ENCODE peak calls at places on chromosomes 5 and 9, in five cellular contexts. I, Q, U, O and W are unnamed samples.

GRCh38 chr9:129591916-129592315 is 29.0 kb downstream of the C9orf50 start:
- DNase-seq in I (no peak), Q (no peak), U (no peak), O (no peak), W (no peak)

GRCh38 chr5:107228237-107228636 is 442.5 kb downstream of the EFNA5 start:
- DNase-seq in I (no peak), Q (no peak), U (no peak), O (no peak), W (no peak)

GRCh38 chr5:77167695-77168111 is 42.8 kb upstream of the PDE8B start:
- DNase-seq in I (no peak), Q (peak), U (no peak), O (no peak), W (no peak)

GRCh38 chr9:77944556-77945261 is 86.9 kb downstream of the GNAQ start:
- DNase-seq in I (no peak), Q (no peak), U (no peak), O (peak), W (peak)

GRCh38 chr5:178069909-178070308 is 43.4 kb upstream of the N4BP3 start:
- DNase-seq in I (no peak), Q (peak), U (no peak), O (peak), W (peak)

GRCh38 chr9:130894546-130894945 is 2.1 kb downstream of the QRFP start:
- DNase-seq in I (no peak), Q (no peak), U (no peak), O (no peak), W (no peak)

GRCh38 chr5:35087971-35088370 is 40.2 kb upstream of the AGXT2 start:
- DNase-seq in I (no peak), Q (no peak), U (peak), O (no peak), W (no peak)

GRCh38 chr9:78566948-78567675 is 270.2 kb downstream of the PSAT1 start:
- DNase-seq in I (no peak), Q (no peak), U (no peak), O (no peak), W (no peak)

GRCh38 chr5:146703899-146704298 is 174.7 kb downstream of the PPP2R2B start:
- DNase-seq in I (no peak), Q (no peak), U (no peak), O (peak), W (no peak)

GRCh38 chr9:11874414-11874813 is 818.8 kb upstream of the TYRP1 start:
- DNase-seq in I (no peak), Q (no peak), U (no peak), O (no peak), W (no peak)

GRCh38 chr9:108443278-108443633 is 412.5 kb downstream of the ACTL7B start:
- DNase-seq in I (no peak), Q (no peak), U (no peak), O (no peak), W (no peak)

GRCh38 chr5:135535820-135536801 is at the start of gene NEUROG1:
- DNase-seq in I (no peak), Q (no peak), U (no peak), O (no peak), W (no peak)

GRCh38 chr5:79518718-79519117 is 4.8 kb upstream of the HOMER1 start:
- DNase-seq in I (no peak), Q (no peak), U (no peak), O (no peak), W (no peak)

GRCh38 chr5:93294184-93294583 is 286.8 kb downstream of the NR2F1-AS1 start:
- DNase-seq in I (no peak), Q (no peak), U (no peak), O (no peak), W (no peak)

GRCh38 chr5:32471784-32472183 is 27.2 kb upstream of the ZFR start:
- DNase-seq in I (no peak), Q (no peak), U (no peak), O (no peak), W (peak)
- TF ChIP-seq CTCF in I (no peak), Q (no peak), U (peak), O (no peak), W (no peak)

DNA sequence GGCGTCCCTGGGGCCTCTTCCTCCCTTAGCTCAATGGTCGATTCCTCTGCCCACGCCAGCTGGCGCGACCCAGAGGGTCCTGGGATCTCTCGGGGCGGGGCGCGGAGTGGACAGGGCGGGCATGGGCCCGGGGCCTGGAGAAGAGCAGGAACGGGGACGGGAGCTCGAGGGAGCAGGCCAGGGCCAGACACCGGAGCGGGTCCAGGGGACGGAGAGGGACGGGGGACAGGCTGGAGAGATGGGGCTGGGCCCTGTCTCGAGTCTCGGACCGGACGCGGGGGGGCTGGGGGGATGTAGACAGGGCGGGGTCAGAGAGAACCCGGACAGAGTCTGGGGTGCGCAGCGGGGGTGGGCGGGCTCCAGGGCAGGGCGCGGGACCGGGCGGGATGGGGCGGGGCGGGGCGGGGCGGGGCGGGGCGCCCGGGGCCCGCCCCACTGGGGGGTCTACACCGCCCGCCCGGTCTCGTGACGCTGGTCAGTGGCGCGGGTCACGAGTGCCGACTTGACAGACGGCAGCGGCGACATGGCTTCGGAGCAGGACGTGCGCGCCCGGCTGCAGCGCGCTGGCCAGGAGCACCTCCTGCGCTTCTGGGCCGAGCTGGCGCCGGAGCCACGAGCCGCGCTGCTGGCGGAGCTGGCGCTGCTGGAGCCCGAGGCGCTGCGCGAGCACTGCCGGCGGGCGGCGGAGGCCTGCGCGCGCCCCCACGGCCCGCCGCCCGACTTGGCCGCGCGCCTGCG is at the start of gene UAP1L1:
- DNase-seq in I (peak), Q (no peak), U (peak), O (peak), W (peak)
- TF ChIP-seq POLR2A in I (peak), Q (no peak), U (peak), O (peak), W (peak)

DNA sequence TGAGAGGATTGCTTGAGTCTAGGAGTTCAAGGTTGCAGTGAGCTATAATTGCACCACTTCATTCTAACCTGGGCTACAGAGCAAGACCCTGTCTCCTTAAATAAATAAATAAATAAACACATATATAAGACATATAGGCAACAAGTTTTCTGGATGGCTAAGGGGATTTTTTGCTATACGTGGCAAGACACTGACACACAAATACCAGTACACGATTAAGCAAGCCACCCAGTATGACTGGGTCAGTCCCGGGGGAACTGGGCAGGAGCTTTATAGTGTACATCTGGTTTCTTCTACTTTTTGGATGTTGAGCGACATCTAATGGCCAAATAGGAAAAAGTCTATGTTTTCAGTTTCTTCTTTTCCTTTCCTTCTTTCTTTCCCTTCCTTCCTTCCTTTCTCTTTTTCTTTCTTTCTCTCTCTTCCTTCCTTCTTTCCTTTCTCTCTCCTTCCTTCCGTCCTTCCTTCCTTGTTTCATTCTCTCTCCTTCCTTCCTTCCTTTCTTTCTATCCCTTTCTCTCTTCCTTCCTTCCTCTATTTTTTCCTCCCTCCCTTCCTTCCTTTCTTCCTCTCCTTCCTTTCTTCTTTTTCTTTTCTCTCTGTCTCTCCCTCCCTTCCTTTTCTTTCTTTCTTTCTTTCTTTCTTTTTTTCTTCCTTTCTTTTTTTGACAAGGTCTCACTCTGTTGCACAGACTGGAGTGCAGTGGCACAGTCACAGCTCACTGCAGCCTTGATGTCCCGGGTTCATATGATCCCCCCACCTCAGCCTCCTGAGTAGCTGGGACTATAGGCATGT is 47.0 kb upstream of the PLIN2 start:
- DNase-seq in I (peak), Q (peak), U (peak), O (peak), W (peak)
- TF ChIP-seq CTCF in I (no peak), Q (peak), U (peak), O (peak), W (peak)

GRCh38 chr5:154714271-154714986 is 40.7 kb upstream of the LARP1 start:
- DNase-seq in I (no peak), Q (no peak), U (no peak), O (peak), W (peak)
- TF ChIP-seq POLR2A in I (no peak), Q (no peak), U (no peak), O (no peak), W (no peak)

GRCh38 chr5:151682240-151682639 is 4.5 kb downstream of the SPARC start:
- DNase-seq in I (no peak), Q (no peak), U (no peak), O (no peak), W (no peak)
- TF ChIP-seq CTCF in I (no peak), Q (no peak), U (no peak), O (no peak), W (no peak)

GRCh38 chr9:125409637-125410521 is 148.3 kb downstream of the GAPVD1 start:
- DNase-seq in I (no peak), Q (peak), U (no peak), O (no peak), W (peak)

GRCh38 chr9:125409217-125409636 is 147.6 kb downstream of the GAPVD1 start:
- DNase-seq in I (no peak), Q (no peak), U (no peak), O (no peak), W (peak)

GRCh38 chr9:125406812-125407087 is 145.1 kb downstream of the GAPVD1 start:
- DNase-seq in I (no peak), Q (no peak), U (no peak), O (no peak), W (no peak)

GRCh38 chr9:125407432-125407973 is 145.9 kb downstream of the GAPVD1 start:
- DNase-seq in I (no peak), Q (no peak), U (no peak), O (no peak), W (no peak)

DNA sequence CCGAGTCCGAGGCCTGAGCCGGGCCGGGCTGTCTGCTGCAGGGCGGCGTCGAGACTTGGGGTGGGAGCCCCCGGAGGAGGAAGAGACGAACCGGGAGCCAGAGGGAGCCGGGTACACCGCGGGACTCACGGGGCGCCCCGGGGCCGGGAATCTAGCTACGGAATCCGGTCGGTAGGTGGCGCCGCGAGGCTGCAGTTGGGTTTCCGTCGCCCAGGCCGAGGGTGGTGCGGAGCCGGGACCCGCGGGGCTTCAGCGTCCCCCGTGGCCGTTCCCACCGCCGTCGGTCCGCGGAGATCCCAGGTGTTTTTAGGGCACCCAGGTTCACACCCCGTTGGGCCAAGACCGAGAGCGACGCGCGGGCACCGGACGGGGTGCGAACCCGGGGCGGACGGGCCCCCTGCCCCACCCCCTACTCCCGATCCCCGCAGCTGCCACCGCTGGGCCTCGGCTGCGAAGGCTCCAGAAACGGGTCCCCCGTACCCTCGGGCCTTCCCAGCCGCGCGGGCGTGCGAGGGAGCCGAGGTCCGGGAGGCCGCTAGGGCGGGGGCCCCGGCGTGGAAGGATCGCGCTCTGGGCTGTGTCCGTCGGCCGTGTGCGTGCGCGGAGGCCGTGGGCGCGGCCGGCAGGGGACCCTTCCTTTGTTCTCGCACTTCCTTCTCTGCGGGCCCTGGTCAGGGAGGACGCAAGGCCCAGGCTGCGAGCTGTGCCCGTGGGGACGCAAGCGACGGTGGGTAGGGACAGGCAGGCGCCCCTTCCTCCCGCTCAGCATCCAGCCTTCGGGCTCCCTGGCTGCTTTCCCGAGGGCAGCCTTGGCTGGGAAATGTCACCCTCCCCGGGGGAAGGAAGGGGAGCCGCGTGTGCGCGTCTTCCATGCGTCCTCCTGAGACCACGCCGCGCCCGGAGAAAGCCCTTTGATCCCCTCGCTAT is 146.6 kb downstream of the GAPVD1 start:
- DNase-seq in I (peak), Q (peak), U (peak), O (peak), W (peak)
- TF ChIP-seq POLR2A in I (no peak), Q (no peak), U (no peak), O (no peak), W (no peak)

DNA sequence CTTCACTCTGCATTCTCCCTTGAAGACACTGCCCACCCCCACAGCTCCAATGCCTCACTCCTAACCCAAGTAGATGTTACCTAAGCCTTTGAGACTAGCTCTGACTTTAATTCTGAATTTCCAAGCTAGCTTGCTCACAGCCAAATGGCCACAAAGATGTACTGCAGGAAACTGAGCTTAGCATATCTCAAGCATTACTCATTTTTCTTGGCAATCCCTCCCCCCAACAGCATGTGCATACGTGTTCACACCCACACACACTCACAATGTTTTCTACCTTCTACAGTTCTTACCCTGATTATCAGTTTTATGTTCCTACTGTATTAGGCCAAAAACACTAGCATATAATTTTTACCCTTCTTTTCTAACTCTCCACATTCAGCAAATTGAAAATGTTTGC is 13.7 kb upstream of the GRIA1 start:
- DNase-seq in I (no peak), Q (no peak), U (no peak), O (peak), W (no peak)
- TF ChIP-seq CTCF in I (no peak), Q (no peak), U (no peak), O (no peak), W (no peak)

GRCh38 chr9:135255033-135255842 is 167.8 kb downstream of the OLFM1 start:
- DNase-seq in I (no peak), Q (no peak), U (peak), O (no peak), W (no peak)

GRCh38 chr9:135254176-135255032 is 166.9 kb downstream of the OLFM1 start:
- DNase-seq in I (no peak), Q (no peak), U (peak), O (no peak), W (no peak)

GRCh38 chr9:135252980-135253304 is 165.5 kb downstream of the OLFM1 start:
- DNase-seq in I (no peak), Q (no peak), U (no peak), O (no peak), W (no peak)

GRCh38 chr9:135251996-135252760 is 164.7 kb downstream of the OLFM1 start:
- DNase-seq in I (no peak), Q (no peak), U (no peak), O (no peak), W (no peak)

GRCh38 chr9:135253305-135254004 is 166.0 kb downstream of the OLFM1 start:
- DNase-seq in I (no peak), Q (no peak), U (peak), O (no peak), W (peak)
- TF ChIP-seq POLR2A in I (no peak), Q (no peak), U (no peak), O (no peak), W (no peak)

GRCh38 chr5:26009742-26010141 is 1028.6 kb downstream of the CDH9 start:
- DNase-seq in I (no peak), Q (no peak), U (peak), O (no peak), W (no peak)
- TF ChIP-seq CTCF in I (no peak), Q (peak), U (peak), O (no peak), W (no peak)